ENCODE peak calls at places on chromosome 12, in nine cellular contexts. D, U, I, W, Z, V, N, L and K are unnamed samples.

GRCh38 chr12:71870409-71870808 is 30.9 kb downstream of the TBC1D15 start:
- DNase-seq in D (no peak), U (no peak), I (no peak), W (no peak), Z (no peak), V (peak), N (no peak), L (no peak), K (no peak)

GRCh38 chr12:15732341-15733061 is 56.7 kb downstream of the EPS8 start:
- DNase-seq in D (no peak), U (no peak), I (no peak), W (no peak), Z (no peak), V (no peak), N (no peak), L (no peak), K (no peak)

GRCh38 chr12:98372340-98373018 is 142.9 kb upstream of the TMPO start:
- DNase-seq in D (no peak), U (no peak), I (no peak), W (no peak), Z (no peak), V (no peak), N (no peak), L (no peak), K (no peak)

GRCh38 chr12:100926669-100927248 is 132.2 kb downstream of the ANO4 start:
- DNase-seq in D (peak), U (no peak), I (no peak), W (no peak), Z (no peak), V (no peak), N (peak), L (no peak), K (peak)

GRCh38 chr12:2633825-2634200 is 161.0 kb upstream of the FKBP4 start:
- DNase-seq in D (no peak), U (no peak), I (no peak), W (no peak), Z (no peak), V (no peak), N (no peak), L (no peak), K (no peak)

GRCh38 chr12:459050-459429 is 699 bp upstream of the B4GALNT3 start:
- DNase-seq in D (no peak), U (no peak), I (no peak), W (no peak), Z (no peak), V (no peak), N (no peak), L (no peak), K (no peak)

GRCh38 chr12:102169922-102170698 is 27.5 kb downstream of the PMCH start:
- DNase-seq in D (no peak), U (no peak), I (no peak), W (peak), Z (no peak), V (no peak), N (no peak), L (no peak), K (peak)

GRCh38 chr12:6382371-6382770 is 1.6 kb upstream of the LTBR start:
- DNase-seq in D (no peak), U (no peak), I (no peak), W (no peak), Z (no peak), V (no peak), N (peak), L (no peak), K (no peak)

GRCh38 chr12:75883241-75883640 is 148.3 kb downstream of the PHLDA1 start:
- DNase-seq in D (no peak), U (no peak), I (no peak), W (no peak), Z (no peak), V (no peak), N (no peak), L (no peak), K (no peak)

GRCh38 chr12:44930972-44931600 is 55.0 kb upstream of the NELL2 start:
- DNase-seq in D (no peak), U (no peak), I (peak), W (peak), Z (no peak), V (no peak), N (no peak), L (no peak), K (peak)

GRCh38 chr12:112102127-112102526 is 6.5 kb downstream of the NAA25 start:
- DNase-seq in D (no peak), U (no peak), I (no peak), W (no peak), Z (no peak), V (no peak), N (no peak), L (no peak), K (no peak)

GRCh38 chr12:47811581-47812484 is 7.9 kb downstream of the HDAC7 start:
- DNase-seq in D (no peak), U (no peak), I (no peak), W (no peak), Z (peak), V (no peak), N (peak), L (no peak), K (peak)

GRCh38 chr12:40254455-40255085 is 29.8 kb downstream of the LRRK2 start:
- DNase-seq in D (no peak), U (no peak), I (no peak), W (no peak), Z (no peak), V (no peak), N (no peak), L (no peak), K (no peak)

GRCh38 chr12:44240186-44240585 is 404.3 kb downstream of the TMEM117 start:
- DNase-seq in D (no peak), U (no peak), I (no peak), W (no peak), Z (no peak), V (no peak), N (no peak), L (no peak), K (no peak)

GRCh38 chr12:5487971-5488955 is 56.4 kb downstream of the NTF3 start:
- DNase-seq in D (no peak), U (no peak), I (no peak), W (no peak), Z (no peak), V (no peak), N (no peak), L (no peak), K (peak)

GRCh38 chr12:95218852-95219171 is 1.2 kb downstream of the VEZT start:
- DNase-seq in D (no peak), U (no peak), I (no peak), W (no peak), Z (no peak), V (no peak), N (no peak), L (no peak), K (no peak)

GRCh38 chr12:82857911-82858533 is 171.3 kb downstream of the TMTC2 start:
- DNase-seq in D (no peak), U (no peak), I (no peak), W (no peak), Z (no peak), V (no peak), N (peak), L (no peak), K (no peak)

GRCh38 chr12:15558915-15559528 is 230.2 kb downstream of the EPS8 start:
- DNase-seq in D (no peak), U (no peak), I (no peak), W (no peak), Z (no peak), V (no peak), N (no peak), L (no peak), K (peak)

GRCh38 chr12:125186471-125187147 is 121.4 kb downstream of the AACS start:
- DNase-seq in D (no peak), U (no peak), I (no peak), W (no peak), Z (no peak), V (no peak), N (no peak), L (no peak), K (no peak)

GRCh38 chr12:857611-858010 is 91.9 kb downstream of the RAD52 start:
- DNase-seq in D (no peak), U (no peak), I (no peak), W (no peak), Z (no peak), V (no peak), N (no peak), L (no peak), K (peak)